ENCODE peak calls at places on chromosomes 5 and 9, in seven cellular contexts. N is GM23338, I is MM.1S, U is A549, F is right lobe of liver, G is pancreas, B is suprapubic skin. T is an unnamed sample.

GRCh38 chr9:94111446-94111845 is 27.2 kb downstream of the PTPDC1 start:
- DNase-seq in G (no peak), N (no peak), B (no peak), F (no peak), U (no peak), I (no peak), T (no peak)

GRCh38 chr9:78004478-78005229 is 27.0 kb downstream of the GNAQ start:
- DNase-seq in U (peak), G (no peak), F (peak), B (no peak), N (peak), I (no peak), T (no peak)

GRCh38 chr9:70257991-70258691 is 637 bp upstream of the SMC5 start:
- DNase-seq in G (peak), B (no peak), N (peak), F (peak), U (no peak), I (no peak), T (peak)

GRCh38 chr5:82332889-82333619 is 54.9 kb upstream of the RPS23 start:
- DNase-seq in F (no peak), N (no peak), U (no peak), I (no peak), B (no peak), G (no peak), T (no peak)

GRCh38 chr9:14670718-14671117 is 22.5 kb downstream of the ZDHHC21 start:
- DNase-seq in F (no peak), N (no peak), I (no peak), U (no peak), B (no peak), G (no peak), T (no peak)

GRCh38 chr5:152271420-152271819 is 133.7 kb downstream of the NMUR2 start:
- DNase-seq in B (no peak), N (peak), I (peak), G (no peak), U (peak), F (no peak), T (no peak)

GRCh38 chr9:104118916-104119315 is 24.8 kb downstream of the SMC2 start:
- DNase-seq in G (no peak), F (no peak), N (no peak), U (no peak), B (no peak), I (no peak), T (no peak)

GRCh38 chr9:114442022-114442421 is 54.2 kb upstream of the AKNA start:
- DNase-seq in B (no peak), F (no peak), U (no peak), N (no peak), I (no peak), G (no peak), T (no peak)

GRCh38 chr9:13330396-13331004 is 51.0 kb upstream of the MPDZ start:
- DNase-seq in B (no peak), F (no peak), I (no peak), N (peak), G (no peak), U (no peak), T (no peak)

GRCh38 chr9:113963017-113963620 is 87.0 kb downstream of the ZNF618 start:
- DNase-seq in N (peak), F (peak), G (peak), U (peak), I (peak), B (peak), T (peak)

GRCh38 chr9:18550286-18550685 is 76.3 kb downstream of the ADAMTSL1 start:
- DNase-seq in G (no peak), U (no peak), N (no peak), F (no peak), B (no peak), I (no peak), T (no peak)

GRCh38 chr5:14035859-14036440 is 91.5 kb upstream of the DNAH5 start:
- DNase-seq in I (peak), B (no peak), F (no peak), N (peak), G (no peak), U (peak), T (no peak)

GRCh38 chr5:73412597-73412988 is 36.0 kb downstream of the FOXD1 start:
- DNase-seq in B (no peak), U (peak), N (peak), F (no peak), I (no peak), G (no peak), T (no peak)

GRCh38 chr5:61575103-61575502 is 243.0 kb downstream of the ZSWIM6 start:
- DNase-seq in N (no peak), I (no peak), F (no peak), G (no peak), B (no peak), U (no peak), T (no peak)

GRCh38 chr9:93288891-93289883 is 105.2 kb downstream of the WNK2 start:
- DNase-seq in N (peak), U (peak), B (no peak), G (peak), F (no peak), I (no peak), T (peak)

GRCh38 chr5:157568717-157569116 is 6.9 kb downstream of the ADAM19 start:
- DNase-seq in F (no peak), N (no peak), U (no peak), I (no peak), B (no peak), G (no peak), T (no peak)

GRCh38 chr5:10599828-10600227 is 36.0 kb downstream of the ANKRD33B start:
- DNase-seq in N (no peak), G (no peak), U (no peak), I (peak), B (no peak), F (no peak), T (no peak)

GRCh38 chr5:99032234-99033013 is 103.6 kb upstream of the CHD1 start:
- DNase-seq in F (no peak), G (no peak), I (peak), B (no peak), N (peak), U (peak), T (peak)

GRCh38 chr5:116482394-116482793 is 92.2 kb downstream of the SEMA6A start:
- DNase-seq in F (no peak), G (no peak), N (no peak), U (no peak), B (no peak), I (no peak), T (no peak)

GRCh38 chr9:133708123-133708769 is 29.9 kb downstream of the SARDH start:
- DNase-seq in U (no peak), I (no peak), N (no peak), F (peak), G (no peak), B (no peak), T (no peak)

GRCh38 chr9:78967557-78968212 is 604.1 kb upstream of the TLE4 start:
- DNase-seq in N (no peak), B (no peak), F (no peak), U (no peak), I (no peak), G (no peak), T (no peak)

GRCh38 chr5:148860599-148860998 is 34.2 kb downstream of the ADRB2 start:
- DNase-seq in U (no peak), I (no peak), F (no peak), G (no peak), N (no peak), B (no peak), T (no peak)

GRCh38 chr5:1885777-1886633 is 3.3 kb upstream of the IRX4 start:
- DNase-seq in U (no peak), F (no peak), G (no peak), N (peak), I (no peak), B (no peak), T (no peak)

GRCh38 chr5:113294341-113295110 is 140.3 kb downstream of the TSSK1B start:
- DNase-seq in I (peak), N (peak), G (peak), F (peak), U (peak), B (peak), T (peak)

GRCh38 chr5:118903010-118903409 is 85.3 kb downstream of the DTWD2 start:
- DNase-seq in F (no peak), I (no peak), N (no peak), B (no peak), U (no peak), G (no peak), T (no peak)

GRCh38 chr9:76585487-76586459 is 126.8 kb downstream of the GCNT1 start:
- DNase-seq in I (no peak), G (no peak), U (no peak), F (no peak), B (no peak), N (no peak), T (no peak)

GRCh38 chr9:129280236-129281231 is 102.5 kb upstream of the IER5L start:
- DNase-seq in U (no peak), N (no peak), G (peak), B (peak), I (no peak), F (no peak), T (peak)

GRCh38 chr5:94113-94892 is 2.3 kb downstream of the PLEKHG4B start:
- DNase-seq in I (no peak), F (no peak), N (no peak), G (no peak), U (no peak), B (no peak), T (no peak)

GRCh38 chr9:124697326-124698200 is 73.5 kb downstream of the NR6A1 start:
- DNase-seq in N (no peak), G (no peak), B (no peak), I (no peak), F (no peak), U (no peak), T (no peak)

GRCh38 chr5:134889335-134889734 is 15.2 kb downstream of the TXNDC15 start:
- DNase-seq in U (no peak), G (no peak), F (no peak), B (no peak), N (no peak), I (no peak), T (no peak)

GRCh38 chr5:134892282-134892681 is 12.6 kb upstream of the PCBD2 start:
- DNase-seq in I (no peak), F (no peak), B (no peak), N (no peak), G (no peak), U (no peak), T (no peak)

GRCh38 chr5:134893748-134894505 is 11.0 kb upstream of the PCBD2 start:
- DNase-seq in N (no peak), U (no peak), I (no peak), G (no peak), F (no peak), B (no peak), T (no peak)

GRCh38 chr5:134891473-134891872 is 13.5 kb upstream of the PCBD2 start:
- DNase-seq in U (no peak), F (no peak), B (no peak), I (no peak), G (no peak), N (no peak), T (no peak)

DNA sequence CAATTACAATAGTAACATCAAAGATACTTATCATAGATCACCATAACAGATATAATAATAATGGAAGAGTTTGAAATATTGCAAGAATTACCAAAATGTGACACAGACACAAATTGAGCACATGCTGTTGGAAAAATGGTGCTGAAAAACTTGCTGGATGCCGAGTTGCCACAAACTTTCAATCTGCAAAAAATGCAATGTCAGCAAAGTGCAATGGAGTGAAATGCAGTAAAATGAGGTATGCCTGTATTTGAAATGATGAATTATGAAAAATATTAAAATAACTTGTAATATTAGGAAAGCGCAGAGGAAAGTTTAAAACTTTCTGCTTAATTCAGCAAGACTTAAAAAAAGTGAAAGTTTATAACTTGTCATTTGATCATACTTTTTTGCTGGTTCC is 12.0 kb upstream of the PCBD2 start:
- DNase-seq in N (no peak), U (no peak), I (no peak), B (no peak), G (no peak), F (no peak), T (no peak)
- TF ChIP-seq CTCF in N (no peak), U (no peak), I (no peak), B (no peak), G (no peak), F (no peak), T (no peak)

GRCh38 chr9:137579259-137579604 is 507 bp upstream of the DPH7 start:
- DNase-seq in G (no peak), F (no peak), I (no peak), U (no peak), B (no peak), N (no peak), T (no peak)
- H3K27ac ChIP-seq in G (peak), F (peak), I (no peak), U (peak), B (peak), N (peak), T (peak)

DNA sequence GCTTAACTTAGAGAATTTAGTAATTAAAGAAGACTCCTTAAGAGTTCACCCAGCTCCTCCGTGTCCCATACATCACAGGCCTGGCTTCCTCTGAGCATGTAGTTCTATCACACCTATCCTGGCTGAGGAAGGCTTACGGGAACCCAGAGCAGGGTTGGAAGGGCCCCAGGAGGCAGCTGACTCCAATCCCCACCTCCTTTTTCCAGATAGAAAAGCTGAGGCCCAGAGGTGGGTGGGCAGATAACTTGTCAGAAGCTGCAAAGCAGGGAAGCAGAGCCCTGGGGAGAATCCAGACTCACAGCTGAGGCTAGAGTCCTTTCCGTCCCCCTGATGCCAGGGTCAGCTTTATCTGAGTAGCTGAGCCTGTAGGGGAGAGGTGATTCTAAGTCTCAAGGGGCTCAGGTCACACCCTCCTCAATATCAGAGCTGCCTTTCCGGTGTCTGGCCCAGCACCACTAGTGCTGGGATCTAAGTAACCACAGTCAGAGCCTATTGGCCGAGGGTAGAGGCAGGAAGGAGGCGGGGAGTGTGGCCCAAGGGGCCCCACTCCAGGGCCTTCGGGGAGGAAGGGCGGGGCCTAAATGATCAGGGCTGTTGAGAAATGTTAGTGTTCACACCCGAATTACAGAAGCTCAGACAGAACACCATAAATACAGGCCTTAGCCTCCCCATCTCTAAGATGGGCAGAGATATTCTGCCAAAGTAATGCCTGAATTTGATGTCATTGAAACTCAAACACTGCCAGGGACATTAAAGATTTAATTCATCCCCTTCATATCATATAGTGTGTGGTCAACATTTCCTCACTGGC is 9.9 kb downstream of the CCDC69 start:
- DNase-seq in U (no peak), G (peak), B (peak), N (peak), F (peak), I (peak), T (no peak)
- H3K4me3 ChIP-seq in U (no peak), G (no peak), B (peak), N (no peak), F (no peak), I (peak), T (peak)

DNA sequence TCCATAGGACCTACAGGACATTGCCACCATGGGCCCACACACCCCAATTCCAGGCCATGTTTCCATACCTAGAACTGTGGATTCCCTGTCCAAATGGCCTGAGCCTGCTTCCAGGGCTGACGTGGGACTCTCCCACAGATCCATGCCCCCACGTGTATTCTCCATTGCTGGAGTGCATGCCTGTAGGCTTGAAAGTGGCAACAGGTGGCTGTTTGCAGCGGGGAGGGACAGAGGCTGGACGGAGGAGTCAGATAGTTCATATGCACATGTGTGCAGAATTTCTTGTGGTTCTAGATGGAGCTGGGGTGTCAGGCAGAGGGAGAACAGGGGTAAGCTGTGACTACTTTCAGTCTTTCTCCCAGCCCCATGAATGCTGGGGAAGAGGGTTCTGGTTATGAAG is 285.7 kb upstream of the ANKRD55 start:
- DNase-seq in U (no peak), I (no peak), G (no peak), N (no peak), B (no peak), F (no peak), T (no peak)
- TF ChIP-seq CTCF in U (no peak), I (no peak), G (no peak), N (no peak), B (no peak), F (no peak), T (no peak)

DNA sequence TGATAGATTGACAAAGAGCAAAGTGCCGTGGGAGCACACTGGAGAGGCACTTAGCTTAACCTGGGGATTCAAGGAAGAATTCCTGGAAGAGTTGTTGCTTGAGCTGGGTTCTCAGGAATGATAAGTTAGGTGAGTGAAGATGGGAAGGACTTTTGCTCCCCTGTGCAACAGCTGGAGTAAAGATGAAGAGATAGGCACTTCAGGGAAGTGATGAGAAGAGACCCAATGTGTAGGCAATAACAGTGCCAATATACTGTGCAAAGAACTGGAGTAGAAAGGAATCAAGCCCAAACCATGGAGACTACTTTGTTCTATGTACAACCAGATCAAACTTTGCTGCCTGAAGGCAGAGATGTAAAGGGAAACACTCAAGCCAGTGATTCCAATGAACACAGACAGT is 92.2 kb downstream of the ADGRV1 start:
- DNase-seq in N (no peak), B (no peak), I (no peak), U (no peak), G (no peak), F (no peak), T (no peak)
- H3K27ac ChIP-seq in N (no peak), B (no peak), I (no peak), U (no peak), G (no peak), F (no peak), T (no peak)